ENCODE peak calls at places on chromosomes 2 and 18, in ten cellular contexts. One of them, this sample, is unnamed.

GRCh38 chr2:215436705-215437570 is 1.1 kb upstream of the FN1 start:
- DNase-seq in left lobe of liver: no peak
- DNase-seq in lower lobe of right lung: peak; percentile 60
- DNase-seq in NCI-H2171 treated with DMSO at 0.1 percent for 48 hours: no peak
- DNase-seq in EH: peak; percentile 57
- DNase-seq in stimulated activated CD8-positive, alpha-beta memory T cell treated with anti-CD3 and anti-CD28 coated beads, Interleukin-7, amount 100 ng/mL, for 1 hour: no peak
- DNase-seq in activated gamma-delta T cell treated with anti-CD3 and anti-CD28 coated beads, Interleukin-2, amount 50 U/mL, for 16 hours: no peak
- DNase-seq in GM12865: peak; percentile 3
- DNase-seq in left lung: no peak
- DNase-seq in sigmoid colon: no peak
- DNase-seq in this sample: peak; percentile 26

GRCh38 chr2:9797086-9797485 is 46.2 kb upstream of the TAF1B start:
- DNase-seq in NCI-H2171 treated with DMSO at 0.1 percent for 48 hours: no peak
- DNase-seq in stimulated activated CD8-positive, alpha-beta memory T cell treated with anti-CD3 and anti-CD28 coated beads, Interleukin-7, amount 100 ng/mL, for 1 hour: no peak
- DNase-seq in activated gamma-delta T cell treated with anti-CD3 and anti-CD28 coated beads, Interleukin-2, amount 50 U/mL, for 16 hours: no peak
- DNase-seq in EH: no peak
- DNase-seq in left lobe of liver: no peak
- DNase-seq in sigmoid colon: no peak
- DNase-seq in GM12865: no peak
- DNase-seq in left lung: no peak
- DNase-seq in lower lobe of right lung: no peak
- DNase-seq in this sample: no peak

GRCh38 chr2:61928816-61929471 is 23.5 kb downstream of the COMMD1 start:
- DNase-seq in NCI-H2171 treated with DMSO at 0.1 percent for 48 hours: no peak
- DNase-seq in GM12865: no peak
- DNase-seq in sigmoid colon: no peak
- DNase-seq in stimulated activated CD8-positive, alpha-beta memory T cell treated with anti-CD3 and anti-CD28 coated beads, Interleukin-7, amount 100 ng/mL, for 1 hour: no peak
- DNase-seq in EH: peak; percentile 74
- DNase-seq in left lung: no peak
- DNase-seq in activated gamma-delta T cell treated with anti-CD3 and anti-CD28 coated beads, Interleukin-2, amount 50 U/mL, for 16 hours: no peak
- DNase-seq in left lobe of liver: no peak
- DNase-seq in lower lobe of right lung: no peak
- DNase-seq in this sample: peak; percentile 79

GRCh38 chr2:42906557-42907380 is 114.4 kb upstream of the HAAO start:
- DNase-seq in activated gamma-delta T cell treated with anti-CD3 and anti-CD28 coated beads, Interleukin-2, amount 50 U/mL, for 16 hours: no peak
- DNase-seq in stimulated activated CD8-positive, alpha-beta memory T cell treated with anti-CD3 and anti-CD28 coated beads, Interleukin-7, amount 100 ng/mL, for 1 hour: no peak
- DNase-seq in lower lobe of right lung: no peak
- DNase-seq in left lobe of liver: no peak
- DNase-seq in GM12865: peak; percentile 12
- DNase-seq in EH: peak; percentile 97
- DNase-seq in NCI-H2171 treated with DMSO at 0.1 percent for 48 hours: peak; percentile 84
- DNase-seq in left lung: no peak
- DNase-seq in sigmoid colon: peak; percentile 82
- DNase-seq in this sample: peak; percentile 86

GRCh38 chr2:27903018-27903417 is 12.5 kb downstream of the BABAM2 start:
- DNase-seq in lower lobe of right lung: no peak
- DNase-seq in EH: peak; percentile 13
- DNase-seq in left lung: no peak
- DNase-seq in GM12865: no peak
- DNase-seq in activated gamma-delta T cell treated with anti-CD3 and anti-CD28 coated beads, Interleukin-2, amount 50 U/mL, for 16 hours: no peak
- DNase-seq in NCI-H2171 treated with DMSO at 0.1 percent for 48 hours: no peak
- DNase-seq in left lobe of liver: no peak
- DNase-seq in sigmoid colon: no peak
- DNase-seq in stimulated activated CD8-positive, alpha-beta memory T cell treated with anti-CD3 and anti-CD28 coated beads, Interleukin-7, amount 100 ng/mL, for 1 hour: no peak
- DNase-seq in this sample: no peak

GRCh38 chr18:74501386-74501785 is 5.2 kb downstream of the CNDP2 start:
- DNase-seq in EH: no peak
- DNase-seq in stimulated activated CD8-positive, alpha-beta memory T cell treated with anti-CD3 and anti-CD28 coated beads, Interleukin-7, amount 100 ng/mL, for 1 hour: no peak
- DNase-seq in left lobe of liver: peak; percentile 39
- DNase-seq in GM12865: no peak
- DNase-seq in left lung: no peak
- DNase-seq in activated gamma-delta T cell treated with anti-CD3 and anti-CD28 coated beads, Interleukin-2, amount 50 U/mL, for 16 hours: no peak
- DNase-seq in NCI-H2171 treated with DMSO at 0.1 percent for 48 hours: no peak
- DNase-seq in lower lobe of right lung: no peak
- DNase-seq in sigmoid colon: peak; percentile 25
- DNase-seq in this sample: no peak

GRCh38 chr2:140600116-140600515 is 1530.7 kb downstream of the LRP1B start:
- DNase-seq in stimulated activated CD8-positive, alpha-beta memory T cell treated with anti-CD3 and anti-CD28 coated beads, Interleukin-7, amount 100 ng/mL, for 1 hour: no peak
- DNase-seq in NCI-H2171 treated with DMSO at 0.1 percent for 48 hours: no peak
- DNase-seq in left lung: no peak
- DNase-seq in EH: peak; percentile 12
- DNase-seq in activated gamma-delta T cell treated with anti-CD3 and anti-CD28 coated beads, Interleukin-2, amount 50 U/mL, for 16 hours: no peak
- DNase-seq in GM12865: no peak
- DNase-seq in sigmoid colon: no peak
- DNase-seq in left lobe of liver: no peak
- DNase-seq in lower lobe of right lung: no peak
- DNase-seq in this sample: peak; percentile 6

GRCh38 chr2:176178807-176179271 is 9.6 kb upstream of the HOXD1 start:
- DNase-seq in left lobe of liver: no peak
- DNase-seq in NCI-H2171 treated with DMSO at 0.1 percent for 48 hours: no peak
- DNase-seq in EH: no peak
- DNase-seq in activated gamma-delta T cell treated with anti-CD3 and anti-CD28 coated beads, Interleukin-2, amount 50 U/mL, for 16 hours: no peak
- DNase-seq in left lung: no peak
- DNase-seq in GM12865: no peak
- DNase-seq in stimulated activated CD8-positive, alpha-beta memory T cell treated with anti-CD3 and anti-CD28 coated beads, Interleukin-7, amount 100 ng/mL, for 1 hour: no peak
- DNase-seq in lower lobe of right lung: no peak
- DNase-seq in sigmoid colon: no peak
- DNase-seq in this sample: no peak

GRCh38 chr2:227450921-227451654 is 20.9 kb upstream of the AGFG1 start:
- DNase-seq in stimulated activated CD8-positive, alpha-beta memory T cell treated with anti-CD3 and anti-CD28 coated beads, Interleukin-7, amount 100 ng/mL, for 1 hour: no peak
- DNase-seq in GM12865: no peak
- DNase-seq in left lobe of liver: peak; percentile 59
- DNase-seq in lower lobe of right lung: no peak
- DNase-seq in NCI-H2171 treated with DMSO at 0.1 percent for 48 hours: no peak
- DNase-seq in activated gamma-delta T cell treated with anti-CD3 and anti-CD28 coated beads, Interleukin-2, amount 50 U/mL, for 16 hours: no peak
- DNase-seq in EH: no peak
- DNase-seq in left lung: no peak
- DNase-seq in sigmoid colon: no peak
- DNase-seq in this sample: no peak

GRCh38 chr2:42090216-42090615 is 42.4 kb downstream of the PKDCC start:
- DNase-seq in left lobe of liver: no peak
- DNase-seq in activated gamma-delta T cell treated with anti-CD3 and anti-CD28 coated beads, Interleukin-2, amount 50 U/mL, for 16 hours: no peak
- DNase-seq in NCI-H2171 treated with DMSO at 0.1 percent for 48 hours: peak; percentile 75
- DNase-seq in stimulated activated CD8-positive, alpha-beta memory T cell treated with anti-CD3 and anti-CD28 coated beads, Interleukin-7, amount 100 ng/mL, for 1 hour: no peak
- DNase-seq in sigmoid colon: no peak
- DNase-seq in EH: no peak
- DNase-seq in lower lobe of right lung: no peak
- DNase-seq in left lung: no peak
- DNase-seq in GM12865: no peak
- DNase-seq in this sample: peak; percentile 22

GRCh38 chr18:22668496-22668895 is 250.8 kb upstream of the CTAGE1 start:
- DNase-seq in stimulated activated CD8-positive, alpha-beta memory T cell treated with anti-CD3 and anti-CD28 coated beads, Interleukin-7, amount 100 ng/mL, for 1 hour: no peak
- DNase-seq in left lobe of liver: no peak
- DNase-seq in activated gamma-delta T cell treated with anti-CD3 and anti-CD28 coated beads, Interleukin-2, amount 50 U/mL, for 16 hours: no peak
- DNase-seq in left lung: no peak
- DNase-seq in lower lobe of right lung: no peak
- DNase-seq in GM12865: no peak
- DNase-seq in sigmoid colon: no peak
- DNase-seq in EH: peak; percentile 50
- DNase-seq in NCI-H2171 treated with DMSO at 0.1 percent for 48 hours: no peak
- DNase-seq in this sample: no peak

GRCh38 chr2:43495727-43496126 is 100.1 kb downstream of the THADA start:
- DNase-seq in sigmoid colon: no peak
- DNase-seq in EH: no peak
- DNase-seq in NCI-H2171 treated with DMSO at 0.1 percent for 48 hours: no peak
- DNase-seq in left lung: no peak
- DNase-seq in left lobe of liver: no peak
- DNase-seq in activated gamma-delta T cell treated with anti-CD3 and anti-CD28 coated beads, Interleukin-2, amount 50 U/mL, for 16 hours: no peak
- DNase-seq in lower lobe of right lung: no peak
- DNase-seq in stimulated activated CD8-positive, alpha-beta memory T cell treated with anti-CD3 and anti-CD28 coated beads, Interleukin-7, amount 100 ng/mL, for 1 hour: no peak
- DNase-seq in GM12865: no peak
- DNase-seq in this sample: no peak

GRCh38 chr2:57877811-57878572 is 168.6 kb upstream of the VRK2 start:
- DNase-seq in sigmoid colon: no peak
- DNase-seq in left lobe of liver: no peak
- DNase-seq in lower lobe of right lung: no peak
- DNase-seq in activated gamma-delta T cell treated with anti-CD3 and anti-CD28 coated beads, Interleukin-2, amount 50 U/mL, for 16 hours: no peak
- DNase-seq in EH: no peak
- DNase-seq in GM12865: no peak
- DNase-seq in stimulated activated CD8-positive, alpha-beta memory T cell treated with anti-CD3 and anti-CD28 coated beads, Interleukin-7, amount 100 ng/mL, for 1 hour: no peak
- DNase-seq in left lung: no peak
- DNase-seq in NCI-H2171 treated with DMSO at 0.1 percent for 48 hours: peak; percentile 93
- DNase-seq in this sample: peak; percentile 9

GRCh38 chr2:108315408-108316193 is 26.9 kb downstream of the SULT1C2 start:
- DNase-seq in stimulated activated CD8-positive, alpha-beta memory T cell treated with anti-CD3 and anti-CD28 coated beads, Interleukin-7, amount 100 ng/mL, for 1 hour: no peak
- DNase-seq in EH: peak; percentile 46
- DNase-seq in left lung: peak; percentile 52
- DNase-seq in NCI-H2171 treated with DMSO at 0.1 percent for 48 hours: no peak
- DNase-seq in sigmoid colon: no peak
- DNase-seq in left lobe of liver: no peak
- DNase-seq in activated gamma-delta T cell treated with anti-CD3 and anti-CD28 coated beads, Interleukin-2, amount 50 U/mL, for 16 hours: no peak
- DNase-seq in GM12865: no peak
- DNase-seq in lower lobe of right lung: no peak
- DNase-seq in this sample: no peak

GRCh38 chr18:13003466-13003896 is 12.3 kb downstream of the CEP192 start:
- DNase-seq in activated gamma-delta T cell treated with anti-CD3 and anti-CD28 coated beads, Interleukin-2, amount 50 U/mL, for 16 hours: no peak
- DNase-seq in EH: peak; percentile 91
- DNase-seq in stimulated activated CD8-positive, alpha-beta memory T cell treated with anti-CD3 and anti-CD28 coated beads, Interleukin-7, amount 100 ng/mL, for 1 hour: no peak
- DNase-seq in NCI-H2171 treated with DMSO at 0.1 percent for 48 hours: peak; percentile 23
- DNase-seq in left lobe of liver: no peak
- DNase-seq in left lung: no peak
- DNase-seq in lower lobe of right lung: no peak
- DNase-seq in sigmoid colon: no peak
- DNase-seq in GM12865: peak; percentile 54
- DNase-seq in this sample: peak; percentile 75

GRCh38 chr2:174023591-174024523 is 58.7 kb upstream of the SP3 start:
- DNase-seq in sigmoid colon: peak; percentile 85
- DNase-seq in lower lobe of right lung: peak; percentile 71
- DNase-seq in stimulated activated CD8-positive, alpha-beta memory T cell treated with anti-CD3 and anti-CD28 coated beads, Interleukin-7, amount 100 ng/mL, for 1 hour: no peak
- DNase-seq in GM12865: peak; percentile 59
- DNase-seq in NCI-H2171 treated with DMSO at 0.1 percent for 48 hours: peak; percentile 82
- DNase-seq in EH: peak; percentile 89
- DNase-seq in activated gamma-delta T cell treated with anti-CD3 and anti-CD28 coated beads, Interleukin-2, amount 50 U/mL, for 16 hours: no peak
- DNase-seq in left lobe of liver: no peak
- DNase-seq in left lung: peak; percentile 77
- DNase-seq in this sample: peak; percentile 85